ENCODE peak calls at places on chromosomes 1 and 21, in ten cellular contexts. Y is ascending aorta; E is endodermal cell; O is right cardiac atrium; M is uterus; B is adipocyte; X is MG63; R is endothelial cell of umbilical vein; F is aorta; T is CD8-positive, alpha-beta memory T cell. L is an unnamed sample. For H3K9me3, the result is how much of the 10 kb centered on the place peaks cover.

GRCh38 chr1:175162955-175163354 is 29.6 kb downstream of the KIAA0040 start:
- DNase-seq in Y (no peak), E (no peak), O (no peak), M (no peak), B (no peak), X (peak), R (peak), F (no peak), T (no peak), L (no peak)

GRCh38 chr1:200364121-200364759 is 45.6 kb downstream of the ZNF281 start:
- DNase-seq in Y (no peak), E (peak), O (no peak), M (no peak), B (peak), X (no peak), R (peak), F (no peak), T (no peak), L (no peak)

GRCh38 chr1:113940365-113941244 is 11.5 kb downstream of the HIPK1 start:
- DNase-seq in Y (no peak), E (no peak), O (peak), M (no peak), B (no peak), X (no peak), R (no peak), F (no peak), T (peak), L (no peak)

GRCh38 chr1:77958850-77959249 is 20.0 kb downstream of the FUBP1 start:
- DNase-seq in Y (no peak), E (no peak), O (no peak), M (no peak), B (no peak), X (no peak), R (no peak), F (no peak), T (no peak), L (no peak)

GRCh38 chr1:10692401-10693021 is 103.9 kb downstream of the CASZ1 start:
- DNase-seq in Y (no peak), E (no peak), O (no peak), M (no peak), B (no peak), X (peak), R (no peak), F (no peak), T (peak), L (peak)

GRCh38 chr1:44040856-44041255 is 9.6 kb upstream of the SLC6A9 start:
- DNase-seq in Y (no peak), E (no peak), O (no peak), M (no peak), B (peak), X (no peak), R (no peak), F (no peak), T (no peak), L (no peak)

GRCh38 chr1:118250232-118250631 is 65.2 kb upstream of the SPAG17 start:
- DNase-seq in Y (no peak), E (peak), O (no peak), M (no peak), B (no peak), X (no peak), R (no peak), F (no peak), T (no peak), L (no peak)

GRCh38 chr1:42844592-42845140 is 1.7 kb upstream of the ZNF691 start:
- DNase-seq in Y (no peak), E (no peak), O (no peak), M (no peak), B (peak), X (peak), R (no peak), F (no peak), T (no peak), L (no peak)

GRCh38 chr1:32981003-32981909 is 16.6 kb upstream of the RNF19B start:
- DNase-seq in Y (peak), E (no peak), O (peak), M (no peak), B (peak), X (peak), R (peak), F (peak), T (peak), L (no peak)

GRCh38 chr1:22562584-22563551 is at the start of gene EPHA8:
- DNase-seq in Y (no peak), E (peak), O (no peak), M (no peak), B (no peak), X (no peak), R (no peak), F (no peak), T (no peak), L (no peak)

GRCh38 chr1:88549536-88549935 is 134.5 kb upstream of the PKN2 start:
- DNase-seq in Y (no peak), E (no peak), O (no peak), M (no peak), B (peak), X (no peak), R (peak), F (no peak), T (no peak), L (no peak)

GRCh38 chr21:43767498-43767979 is 8.6 kb downstream of the CSTB start:
- DNase-seq in Y (no peak), E (no peak), O (no peak), M (no peak), B (no peak), X (no peak), R (no peak), F (no peak), T (no peak), L (no peak)

GRCh38 chr21:42039911-42040351 is 29.8 kb upstream of the ZBTB21 start:
- DNase-seq in Y (no peak), E (no peak), O (peak), M (peak), B (peak), X (peak), R (no peak), F (no peak), T (no peak), L (no peak)

GRCh38 chr1:6467224-6467623 is 1.3 kb upstream of the TNFRSF25 start:
- DNase-seq in Y (no peak), E (no peak), O (no peak), M (no peak), B (no peak), X (no peak), R (no peak), F (no peak), T (no peak), L (no peak)

GRCh38 chr1:212608956-212609700 is 567 bp downstream of the ATF3 start:
- DNase-seq in Y (no peak), E (peak), O (peak), M (peak), B (peak), X (peak), R (peak), F (peak), T (peak), L (peak)

GRCh38 chr1:209875510-209875909 is 47.7 kb downstream of the UTP25 start:
- DNase-seq in Y (no peak), E (peak), O (no peak), M (no peak), B (peak), X (peak), R (peak), F (no peak), T (no peak), L (no peak)

GRCh38 chr1:167926486-167926997 is 9.9 kb upstream of the DCAF6 start:
- DNase-seq in Y (no peak), E (no peak), O (no peak), M (no peak), B (no peak), X (no peak), R (no peak), F (no peak), T (no peak), L (no peak)

GRCh38 chr1:34839526-34840305 is 19.8 kb downstream of the SMIM12 start:
- DNase-seq in Y (no peak), E (peak), O (no peak), M (no peak), B (no peak), X (no peak), R (no peak), F (no peak), T (no peak), L (no peak)

GRCh38 chr1:67214420-67215174 is 48.3 kb downstream of the IL23R start:
- DNase-seq in Y (no peak), E (peak), O (no peak), M (no peak), B (peak), X (no peak), R (peak), F (no peak), T (peak), L (no peak)

GRCh38 chr1:212437179-212437798 is 4.6 kb downstream of the NENF start:
- DNase-seq in Y (no peak), E (no peak), O (no peak), M (no peak), B (no peak), X (no peak), R (no peak), F (no peak), T (no peak), L (no peak)

GRCh38 chr1:88740784-88741183 is 56.7 kb downstream of the PKN2 start:
- DNase-seq in Y (no peak), E (no peak), O (no peak), M (no peak), B (no peak), X (no peak), R (no peak), F (no peak), T (no peak), L (no peak)

GRCh38 chr1:162276493-162276892 is 100.2 kb downstream of the SPATA46 start:
- DNase-seq in Y (no peak), E (no peak), O (no peak), M (no peak), B (peak), X (no peak), R (peak), F (no peak), T (no peak), L (no peak)

GRCh38 chr21:46483300-46484295 is 24.9 kb downstream of the DIP2A start:
- DNase-seq in Y (no peak), E (no peak), O (no peak), M (no peak), B (no peak), X (no peak), R (no peak), F (no peak), T (no peak), L (no peak)

GRCh38 chr1:184379111-184379752 is 7.6 kb upstream of the C1orf21 start:
- DNase-seq in Y (no peak), E (no peak), O (no peak), M (no peak), B (no peak), X (no peak), R (no peak), F (no peak), T (no peak), L (no peak)

GRCh38 chr1:41404308-41404755 is 43.1 kb downstream of the FOXO6 start:
- DNase-seq in Y (no peak), E (peak), O (peak), M (no peak), B (peak), X (peak), R (peak), F (peak), T (no peak), L (no peak)

GRCh38 chr1:206447079-206447780 is 23.0 kb upstream of the IKBKE start:
- DNase-seq in Y (no peak), E (no peak), O (no peak), M (no peak), B (peak), X (no peak), R (no peak), F (no peak), T (no peak), L (no peak)

GRCh38 chr1:63593303-63593886 is at the start of gene PGM1:
- DNase-seq in Y (no peak), E (peak), O (peak), M (peak), B (peak), X (peak), R (peak), F (peak), T (peak), L (peak)

GRCh38 chr1:234980657-234981396 is 147.8 kb downstream of the TOMM20 start:
- DNase-seq in Y (peak), E (peak), O (peak), M (peak), B (peak), X (peak), R (peak), F (peak), T (peak), L (peak)

GRCh38 chr1:210328746-210329488 is at the start of gene HHAT:
- DNase-seq in Y (peak), E (peak), O (peak), M (peak), B (peak), X (peak), R (peak), F (peak), T (peak), L (peak)

GRCh38 chr1:170857955-170858354 is 77.4 kb upstream of the MROH9 start:
- DNase-seq in Y (no peak), E (no peak), O (no peak), M (no peak), B (no peak), X (no peak), R (no peak), F (no peak), T (no peak), L (no peak)

GRCh38 chr1:25927541-25928265 is 21.5 kb upstream of the STMN1 start:
- DNase-seq in Y (no peak), E (peak), O (peak), M (no peak), B (no peak), X (no peak), R (peak), F (peak), T (no peak), L (no peak)
- H3K9me3 ChIP-seq in Y (under half), E (under half), O (under half), M (under half), B (under half), X (under half), R (under half), F (under half), T (under half), L (under half)

DNA sequence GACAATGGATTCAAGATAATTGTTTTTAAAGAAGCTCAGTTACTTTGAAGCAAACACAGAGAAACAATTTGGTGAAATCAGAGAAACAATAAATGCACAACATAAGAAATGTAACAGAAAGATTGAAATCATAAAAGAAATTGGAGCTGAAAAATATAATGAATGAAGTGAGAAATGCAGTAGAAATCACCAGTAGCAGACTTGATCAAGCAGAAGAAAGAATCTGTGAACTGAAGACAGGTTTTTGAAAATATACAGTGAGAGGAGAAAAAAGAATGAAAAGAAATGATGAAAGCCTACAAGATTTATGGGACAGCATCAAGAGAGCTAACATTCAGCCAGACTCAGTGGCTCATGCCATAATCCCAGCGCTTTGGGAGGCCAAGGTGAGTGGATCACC is 4.2 kb upstream of the SELP start:
- DNase-seq in Y (no peak), E (no peak), O (no peak), M (no peak), B (no peak), X (no peak), R (no peak), F (no peak), T (no peak), L (no peak)
- H3K9me3 ChIP-seq in Y (under half), E (under half), O (under half), M (under half), B (under half), X (under half), R (under half), F (under half), T (under half), L (under half)

DNA sequence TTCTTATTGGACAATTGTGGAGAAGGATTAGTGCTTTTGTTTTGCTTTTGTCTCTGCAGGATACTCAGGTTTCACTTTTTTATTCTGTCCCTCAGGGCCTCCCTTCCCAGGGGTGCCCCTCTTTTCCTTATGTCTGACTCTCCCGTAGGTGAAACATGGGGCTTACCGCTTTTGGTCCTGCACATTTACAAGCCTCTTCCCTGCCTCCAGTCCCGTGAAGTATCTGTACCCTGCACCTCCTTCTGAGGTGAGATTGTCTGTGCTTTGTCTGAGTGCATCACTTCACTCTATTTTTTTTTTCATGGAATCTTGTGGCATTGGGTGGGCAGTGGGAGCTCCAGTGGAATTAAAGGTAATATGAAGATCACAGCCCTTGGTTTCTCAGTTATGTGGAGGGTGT is 758.1 kb upstream of the TPTE start:
- DNase-seq in Y (no peak), E (no peak), O (no peak), M (no peak), B (no peak), X (no peak), R (no peak), F (no peak), T (no peak), L (no peak)
- H3K9me3 ChIP-seq in Y (under half), E (half or more), O (under half), M (under half), B (under half), X (under half), R (under half), F (under half), T (under half), L (under half)

GRCh38 chr1:69492286-69492685 is 75.4 kb upstream of the LRRC7 start:
- DNase-seq in Y (no peak), E (no peak), O (no peak), M (no peak), B (no peak), X (no peak), R (no peak), F (no peak), T (no peak), L (no peak)
- H3K9me3 ChIP-seq in Y (under half), E (under half), O (under half), M (under half), B (under half), X (under half), R (under half), F (under half), T (under half), L (under half)

GRCh38 chr1:226062558-226063361 is at the start of gene H3-3A:
- DNase-seq in Y (peak), E (peak), O (peak), M (peak), B (peak), X (peak), R (peak), F (peak), T (peak), L (peak)
- H3K9me3 ChIP-seq in Y (under half), E (under half), O (under half), M (under half), B (under half), X (under half), R (under half), F (under half), T (under half), L (under half)

GRCh38 chr1:187949567-187949966 is 1120.8 kb downstream of the PLA2G4A start:
- DNase-seq in Y (no peak), E (no peak), O (no peak), M (no peak), B (no peak), X (no peak), R (no peak), F (no peak), T (no peak), L (no peak)
- H3K9me3 ChIP-seq in Y (under half), E (under half), O (under half), M (under half), B (under half), X (under half), R (under half), F (under half), T (under half), L (under half)

GRCh38 chr1:2788506-2789163 is 12.9 kb downstream of the TTC34 start:
- DNase-seq in Y (no peak), E (no peak), O (peak), M (no peak), B (no peak), X (no peak), R (no peak), F (no peak), T (no peak), L (no peak)
- H3K9me3 ChIP-seq in Y (under half), E (under half), O (under half), M (under half), B (under half), X (under half), R (under half), F (under half), T (under half), L (under half)